ENCODE peak calls at places on chromosomes 2 and 18, in four cellular contexts. R, B, Y and T are unnamed samples.

GRCh38 chr2:9656270-9656766 is 25.5 kb upstream of the YWHAQ start:
- DNase-seq in R (peak), B (no peak), Y (no peak), T (no peak)

GRCh38 chr2:222730346-222731065 is 59.0 kb downstream of the MOGAT1 start:
- DNase-seq in B (no peak), R (no peak), Y (no peak), T (no peak)

GRCh38 chr2:7692657-7693161 is 775.5 kb downstream of the RNF144A start:
- DNase-seq in Y (no peak), B (no peak), R (peak), T (no peak)

GRCh38 chr2:219118504-219118903 is 42.1 kb downstream of the NHEJ1 start:
- DNase-seq in Y (no peak), B (no peak), R (no peak), T (peak)

GRCh38 chr2:241559489-241560180 is 1.1 kb downstream of the BOK start:
- DNase-seq in B (no peak), Y (no peak), R (peak), T (peak)

GRCh38 chr2:38947241-38948239 is 57.9 kb downstream of the ARHGEF33 start:
- DNase-seq in Y (peak), B (peak), R (peak), T (peak)

GRCh38 chr18:26710460-26711096 is 154.9 kb downstream of the AQP4 start:
- DNase-seq in R (no peak), Y (no peak), B (no peak), T (no peak)

GRCh38 chr2:133755515-133756311 is 187.4 kb upstream of the NCKAP5 start:
- DNase-seq in R (no peak), Y (no peak), B (no peak), T (no peak)

GRCh38 chr2:37388074-37388473 is 43.6 kb downstream of the QPCT start:
- DNase-seq in R (no peak), Y (no peak), B (no peak), T (no peak)

GRCh38 chr18:45920367-45920766 is 46.8 kb downstream of the EPG5 start:
- DNase-seq in Y (peak), R (peak), B (no peak), T (peak)

GRCh38 chr2:101188683-101189405 is 37.7 kb upstream of the TBC1D8 start:
- DNase-seq in Y (peak), B (no peak), R (no peak), T (peak)

GRCh38 chr2:203594541-203594940 is 59.4 kb upstream of the RAPH1 start:
- DNase-seq in Y (no peak), B (no peak), R (no peak), T (no peak)

GRCh38 chr2:225165052-225165451 is 122.8 kb upstream of the DOCK10 start:
- DNase-seq in B (no peak), R (no peak), Y (no peak), T (no peak)